ENCODE peak calls at places on chromosomes 7 and 10, in seven cellular contexts. One of them, this sample, is unnamed.
A peak's percentile ranks its signal among the peaks of the same experiment; 100 is the strongest.

GRCh38 chr7:90605055-90605454 is 8.9 kb downstream of the CDK14 start:
- DNase-seq in CD8-positive, alpha-beta T cell: no peak
- DNase-seq in foreskin fibroblast: no peak
- DNase-seq in GM12865: peak; percentile 38
- DNase-seq in HFFc6: no peak
- DNase-seq in CD4-positive, alpha-beta T cell: no peak
- DNase-seq in adrenal gland: no peak
- DNase-seq in this sample: no peak

GRCh38 chr7:12431886-12432285 is 28.2 kb upstream of the VWDE start:
- DNase-seq in CD8-positive, alpha-beta T cell: no peak
- DNase-seq in foreskin fibroblast: peak; percentile 50
- DNase-seq in GM12865: no peak
- DNase-seq in HFFc6: no peak
- DNase-seq in CD4-positive, alpha-beta T cell: no peak
- DNase-seq in adrenal gland: no peak
- DNase-seq in this sample: peak; percentile 93

GRCh38 chr7:105675873-105676484 is 94.7 kb upstream of the EFCAB10 start:
- DNase-seq in CD8-positive, alpha-beta T cell: peak; percentile 70
- DNase-seq in foreskin fibroblast: no peak
- DNase-seq in GM12865: peak; percentile 45
- DNase-seq in HFFc6: no peak
- DNase-seq in CD4-positive, alpha-beta T cell: peak; percentile 52
- DNase-seq in adrenal gland: peak; percentile 60
- DNase-seq in this sample: no peak

GRCh38 chr7:100397336-100398081 is 24.2 kb downstream of the PILRA start:
- DNase-seq in CD8-positive, alpha-beta T cell: no peak
- DNase-seq in foreskin fibroblast: no peak
- DNase-seq in GM12865: no peak
- DNase-seq in HFFc6: no peak
- DNase-seq in CD4-positive, alpha-beta T cell: no peak
- DNase-seq in adrenal gland: no peak
- DNase-seq in this sample: no peak

GRCh38 chr7:31125171-31125570 is 73.1 kb downstream of the ADCYAP1R1 start:
- DNase-seq in CD8-positive, alpha-beta T cell: no peak
- DNase-seq in foreskin fibroblast: no peak
- DNase-seq in GM12865: no peak
- DNase-seq in HFFc6: no peak
- DNase-seq in CD4-positive, alpha-beta T cell: no peak
- DNase-seq in adrenal gland: peak; percentile 8
- DNase-seq in this sample: no peak

GRCh38 chr10:29634764-29635625 is at the start of gene SVIL:
- DNase-seq in CD8-positive, alpha-beta T cell: no peak
- DNase-seq in foreskin fibroblast: peak; percentile 95
- DNase-seq in GM12865: no peak
- DNase-seq in HFFc6: peak; percentile 33
- DNase-seq in CD4-positive, alpha-beta T cell: no peak
- DNase-seq in adrenal gland: peak; percentile 60
- DNase-seq in this sample: peak; percentile 92

GRCh38 chr7:116211006-116211912 is 920 bp downstream of the TES start:
- DNase-seq in CD8-positive, alpha-beta T cell: peak; percentile 83
- DNase-seq in foreskin fibroblast: peak; percentile 94
- DNase-seq in GM12865: peak; percentile 89
- DNase-seq in HFFc6: peak; percentile 88
- DNase-seq in CD4-positive, alpha-beta T cell: peak; percentile 69
- DNase-seq in adrenal gland: peak; percentile 70
- DNase-seq in this sample: peak; percentile 94

GRCh38 chr7:42237162-42237821 is at the start of gene GLI3:
- DNase-seq in CD8-positive, alpha-beta T cell: no peak
- DNase-seq in foreskin fibroblast: peak; percentile 97
- DNase-seq in GM12865: peak; percentile 70
- DNase-seq in HFFc6: peak; percentile 90
- DNase-seq in CD4-positive, alpha-beta T cell: no peak
- DNase-seq in adrenal gland: peak; percentile 87
- DNase-seq in this sample: peak; percentile 87

GRCh38 chr7:100430450-100431285 is 1.0 kb downstream of the MEPCE start:
- DNase-seq in CD8-positive, alpha-beta T cell: peak; percentile 41
- DNase-seq in foreskin fibroblast: peak; percentile 52
- DNase-seq in GM12865: no peak
- DNase-seq in HFFc6: no peak
- DNase-seq in CD4-positive, alpha-beta T cell: peak; percentile 27
- DNase-seq in adrenal gland: peak; percentile 50
- DNase-seq in this sample: no peak

GRCh38 chr10:103789771-103790201 is 65.6 kb downstream of the SH3PXD2A start:
- DNase-seq in CD8-positive, alpha-beta T cell: no peak
- DNase-seq in foreskin fibroblast: no peak
- DNase-seq in GM12865: no peak
- DNase-seq in HFFc6: no peak
- DNase-seq in CD4-positive, alpha-beta T cell: no peak
- DNase-seq in adrenal gland: no peak
- DNase-seq in this sample: no peak

GRCh38 chr7:30470163-30470770 is 8.3 kb downstream of the NOD1 start:
- DNase-seq in CD8-positive, alpha-beta T cell: no peak
- DNase-seq in foreskin fibroblast: peak; percentile 64
- DNase-seq in GM12865: no peak
- DNase-seq in HFFc6: no peak
- DNase-seq in CD4-positive, alpha-beta T cell: no peak
- DNase-seq in adrenal gland: peak; percentile 81
- DNase-seq in this sample: peak; percentile 43

GRCh38 chr10:100769481-100769880 is 24.1 kb downstream of the PAX2 start:
- DNase-seq in CD8-positive, alpha-beta T cell: no peak
- DNase-seq in foreskin fibroblast: no peak
- DNase-seq in GM12865: no peak
- DNase-seq in HFFc6: no peak
- DNase-seq in CD4-positive, alpha-beta T cell: no peak
- DNase-seq in adrenal gland: no peak
- DNase-seq in this sample: no peak

GRCh38 chr7:158394936-158395335 is 192.7 kb downstream of the PTPRN2 start:
- DNase-seq in CD8-positive, alpha-beta T cell: peak; percentile 46
- DNase-seq in foreskin fibroblast: no peak
- DNase-seq in GM12865: no peak
- DNase-seq in HFFc6: no peak
- DNase-seq in CD4-positive, alpha-beta T cell: peak; percentile 11
- DNase-seq in adrenal gland: peak; percentile 34
- DNase-seq in this sample: no peak

GRCh38 chr10:48608279-48608681 is 3.4 kb upstream of the ARHGAP22 start:
- DNase-seq in CD8-positive, alpha-beta T cell: no peak
- DNase-seq in foreskin fibroblast: peak; percentile 68
- DNase-seq in GM12865: peak; percentile 77
- DNase-seq in HFFc6: no peak
- DNase-seq in CD4-positive, alpha-beta T cell: no peak
- DNase-seq in adrenal gland: peak; percentile 43
- DNase-seq in this sample: no peak

GRCh38 chr7:110001254-110001938 is 1089.5 kb upstream of the LRRN3 start:
- DNase-seq in CD8-positive, alpha-beta T cell: no peak
- DNase-seq in foreskin fibroblast: no peak
- DNase-seq in GM12865: no peak
- DNase-seq in HFFc6: no peak
- DNase-seq in CD4-positive, alpha-beta T cell: no peak
- DNase-seq in adrenal gland: no peak
- DNase-seq in this sample: no peak

GRCh38 chr7:111718886-111719285 is 156.6 kb upstream of the IMMP2L start:
- DNase-seq in CD8-positive, alpha-beta T cell: no peak
- DNase-seq in foreskin fibroblast: no peak
- DNase-seq in GM12865: no peak
- DNase-seq in HFFc6: no peak
- DNase-seq in CD4-positive, alpha-beta T cell: no peak
- DNase-seq in adrenal gland: no peak
- DNase-seq in this sample: no peak

GRCh38 chr7:119711104-119711503 is 561.9 kb upstream of the KCND2 start:
- DNase-seq in CD8-positive, alpha-beta T cell: no peak
- DNase-seq in foreskin fibroblast: no peak
- DNase-seq in GM12865: peak; percentile 49
- DNase-seq in HFFc6: no peak
- DNase-seq in CD4-positive, alpha-beta T cell: no peak
- DNase-seq in adrenal gland: no peak
- DNase-seq in this sample: no peak

GRCh38 chr7:148535227-148535626 is 55.3 kb upstream of the C7orf33 start:
- DNase-seq in CD8-positive, alpha-beta T cell: peak; percentile 16
- DNase-seq in foreskin fibroblast: no peak
- DNase-seq in GM12865: peak; percentile 34
- DNase-seq in HFFc6: no peak
- DNase-seq in CD4-positive, alpha-beta T cell: peak; percentile 2
- DNase-seq in adrenal gland: no peak
- DNase-seq in this sample: no peak

GRCh38 chr7:116540743-116541142 is 15.9 kb downstream of the CAV1 start:
- DNase-seq in CD8-positive, alpha-beta T cell: no peak
- DNase-seq in foreskin fibroblast: no peak
- DNase-seq in GM12865: no peak
- DNase-seq in HFFc6: no peak
- DNase-seq in CD4-positive, alpha-beta T cell: no peak
- DNase-seq in adrenal gland: no peak
- DNase-seq in this sample: no peak

DNA sequence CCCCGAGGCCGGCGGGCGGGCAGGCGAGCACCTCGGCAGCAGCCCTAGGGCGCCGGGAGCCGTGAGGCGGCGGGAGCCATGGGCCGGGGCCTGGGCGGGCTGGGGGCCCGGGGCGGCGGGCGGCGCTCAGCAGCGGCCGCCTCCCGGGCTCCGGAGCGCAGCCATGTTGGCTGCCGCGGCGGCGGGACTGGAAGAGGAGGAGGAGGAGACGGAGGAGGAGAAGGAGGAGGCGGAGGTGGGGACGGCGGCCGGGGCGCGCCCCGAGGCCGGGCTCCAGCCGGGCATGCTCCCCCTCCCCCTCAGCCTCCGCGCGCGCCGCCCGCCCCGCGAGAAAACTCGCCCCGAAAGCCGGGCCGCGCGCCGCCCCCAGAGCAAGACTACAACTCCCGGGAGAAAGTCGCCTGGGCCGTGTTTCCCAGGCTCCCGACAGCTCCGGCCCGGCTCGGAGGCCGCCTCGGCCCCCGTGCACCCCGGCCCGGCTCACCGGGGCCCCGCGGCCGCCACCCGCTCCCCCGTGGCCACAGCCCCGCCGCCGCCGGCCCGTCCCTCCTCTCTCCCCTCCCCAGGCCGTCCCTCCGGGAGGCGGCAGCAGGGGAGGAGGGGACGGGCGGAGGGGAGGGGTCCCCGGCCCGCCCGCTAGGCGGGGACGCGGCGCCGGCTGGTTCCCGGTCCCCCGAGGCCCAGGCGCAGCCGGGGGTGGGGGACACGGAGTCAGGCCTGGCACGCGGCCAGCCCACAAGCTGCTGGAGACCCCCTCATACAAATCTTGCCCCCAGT is at the start of gene DLG5:
- DNase-seq in CD8-positive, alpha-beta T cell: no peak
- DNase-seq in foreskin fibroblast: peak; percentile 88
- DNase-seq in GM12865: peak; percentile 61
- DNase-seq in HFFc6: peak; percentile 46
- DNase-seq in CD4-positive, alpha-beta T cell: no peak
- DNase-seq in adrenal gland: peak; percentile 74
- DNase-seq in this sample: no peak
- TF ChIP-seq CTCF in CD8-positive, alpha-beta T cell: no peak
- TF ChIP-seq CTCF in foreskin fibroblast: no peak
- TF ChIP-seq CTCF in GM12865: no peak
- TF ChIP-seq CTCF in HFFc6: peak; percentile 18
- TF ChIP-seq CTCF in CD4-positive, alpha-beta T cell: no peak
- TF ChIP-seq CTCF in adrenal gland: no peak
- TF ChIP-seq CTCF in this sample: no peak

DNA sequence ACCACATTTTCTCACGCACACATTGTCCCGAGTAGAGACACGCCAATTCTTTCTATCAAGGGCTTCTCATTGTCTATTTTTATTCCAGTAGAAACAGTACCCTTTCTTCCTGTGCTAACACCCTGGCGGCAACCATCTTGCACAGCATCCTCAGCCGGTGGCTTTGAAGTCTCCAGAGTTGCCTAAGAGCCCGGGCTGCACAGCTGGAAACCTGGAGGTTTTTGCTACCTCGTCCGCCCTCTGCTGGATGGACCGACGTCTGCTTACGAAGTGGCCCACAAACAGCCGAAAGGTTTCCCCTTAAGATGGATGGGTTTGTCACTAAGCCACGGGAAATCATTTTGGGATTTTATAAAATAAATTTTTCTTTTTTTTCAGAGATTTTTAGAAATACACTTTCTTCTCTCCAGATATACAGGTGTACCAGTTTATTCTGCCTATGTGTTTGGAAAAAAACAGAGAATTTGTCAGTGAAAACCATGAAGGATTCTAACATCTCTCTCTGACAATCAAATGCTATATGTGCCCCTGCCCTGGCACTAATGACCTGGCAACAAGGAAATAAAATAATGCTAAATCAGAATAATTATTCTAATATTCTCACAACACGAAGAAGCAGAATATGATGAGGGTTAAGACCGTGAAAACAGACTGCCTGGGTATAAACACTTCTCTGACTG is 81.8 kb upstream of the FAM204A start:
- DNase-seq in CD8-positive, alpha-beta T cell: peak; percentile 59
- DNase-seq in foreskin fibroblast: peak; percentile 93
- DNase-seq in GM12865: peak; percentile 77
- DNase-seq in HFFc6: peak; percentile 87
- DNase-seq in CD4-positive, alpha-beta T cell: peak; percentile 28
- DNase-seq in adrenal gland: peak; percentile 86
- DNase-seq in this sample: peak; percentile 89
- TF ChIP-seq CTCF in CD8-positive, alpha-beta T cell: peak; percentile 68
- TF ChIP-seq CTCF in foreskin fibroblast: peak; percentile 97
- TF ChIP-seq CTCF in GM12865: peak; percentile 67
- TF ChIP-seq CTCF in HFFc6: peak; percentile 92
- TF ChIP-seq CTCF in CD4-positive, alpha-beta T cell: peak; percentile 74
- TF ChIP-seq CTCF in adrenal gland: peak; percentile 33
- TF ChIP-seq CTCF in this sample: peak; percentile 94

GRCh38 chr7:911791-912480 is 35.6 kb downstream of the GET4 start:
- DNase-seq in CD8-positive, alpha-beta T cell: no peak
- DNase-seq in foreskin fibroblast: no peak
- DNase-seq in GM12865: no peak
- DNase-seq in HFFc6: no peak
- DNase-seq in CD4-positive, alpha-beta T cell: no peak
- DNase-seq in adrenal gland: no peak
- DNase-seq in this sample: no peak
- TF ChIP-seq CTCF in CD8-positive, alpha-beta T cell: no peak
- TF ChIP-seq CTCF in foreskin fibroblast: no peak
- TF ChIP-seq CTCF in GM12865: no peak
- TF ChIP-seq CTCF in HFFc6: no peak
- TF ChIP-seq CTCF in CD4-positive, alpha-beta T cell: no peak
- TF ChIP-seq CTCF in adrenal gland: no peak
- TF ChIP-seq CTCF in this sample: no peak

GRCh38 chr10:117294039-117294438 is 53.1 kb downstream of the SLC18A2 start:
- DNase-seq in CD8-positive, alpha-beta T cell: no peak
- DNase-seq in foreskin fibroblast: no peak
- DNase-seq in GM12865: no peak
- DNase-seq in HFFc6: no peak
- DNase-seq in CD4-positive, alpha-beta T cell: no peak
- DNase-seq in adrenal gland: no peak
- DNase-seq in this sample: no peak
- TF ChIP-seq CTCF in CD8-positive, alpha-beta T cell: no peak
- TF ChIP-seq CTCF in foreskin fibroblast: no peak
- TF ChIP-seq CTCF in GM12865: no peak
- TF ChIP-seq CTCF in HFFc6: no peak
- TF ChIP-seq CTCF in CD4-positive, alpha-beta T cell: no peak
- TF ChIP-seq CTCF in adrenal gland: no peak
- TF ChIP-seq CTCF in this sample: no peak